ENCODE peak calls at places on chromosome 22, in six cellular contexts. U is prostate gland, A is transverse colon, O is tibial nerve, K is stomach, Y is HCT116. I is an unnamed sample.

GRCh38 chr22:45863981-45864751 is 112.8 kb downstream of the WNT7B start:
- DNase-seq in U (peak), A (peak), O (peak), K (peak), Y (peak), I (no peak)

GRCh38 chr22:44990810-44991209 is 19.0 kb downstream of the PHF21B start:
- DNase-seq in U (no peak), A (no peak), O (no peak), K (no peak), Y (no peak), I (no peak)

GRCh38 chr22:23826510-23827350 is 12.1 kb downstream of the DERL3 start:
- DNase-seq in U (no peak), A (no peak), O (no peak), K (no peak), Y (no peak), I (no peak)

GRCh38 chr22:46622081-46622521 is 1.9 kb downstream of the GRAMD4 start:
- DNase-seq in U (peak), A (no peak), O (no peak), K (no peak), Y (no peak), I (no peak)

GRCh38 chr22:38104084-38104483 is 6.4 kb downstream of the BAIAP2L2 start:
- DNase-seq in U (no peak), A (no peak), O (no peak), K (no peak), Y (peak), I (no peak)

GRCh38 chr22:46573781-46574437 is 36.5 kb upstream of the CELSR1 start:
- DNase-seq in U (no peak), A (peak), O (peak), K (no peak), Y (no peak), I (no peak)

GRCh38 chr22:46081831-46082210 is 68.5 kb upstream of the PPARA start:
- DNase-seq in U (no peak), A (peak), O (no peak), K (peak), Y (no peak), I (no peak)

GRCh38 chr22:33361581-33361980 is 303.4 kb upstream of the SYN3 start:
- DNase-seq in U (no peak), A (no peak), O (no peak), K (no peak), Y (no peak), I (no peak)

GRCh38 chr22:31099386-31099785 is 8.0 kb downstream of the SELENOM start:
- DNase-seq in U (no peak), A (no peak), O (no peak), K (no peak), Y (no peak), I (no peak)

GRCh38 chr22:23984430-23984829 is 4.5 kb downstream of the GSTT2 start:
- DNase-seq in U (no peak), A (no peak), O (no peak), K (no peak), Y (peak), I (no peak)

GRCh38 chr22:23675502-23676415 is 15.1 kb upstream of the RGL4 start:
- DNase-seq in U (no peak), A (peak), O (no peak), K (peak), Y (no peak), I (no peak)

GRCh38 chr22:29700949-29701927 is 18.6 kb upstream of the CABP7 start:
- DNase-seq in U (no peak), A (peak), O (no peak), K (no peak), Y (peak), I (no peak)

GRCh38 chr22:29306175-29306829 is at the start of gene GAS2L1:
- DNase-seq in U (peak), A (peak), O (peak), K (peak), Y (peak), I (peak)

GRCh38 chr22:20530368-20531153 is 23.2 kb downstream of the MED15 start:
- DNase-seq in U (no peak), A (peak), O (no peak), K (no peak), Y (peak), I (peak)

GRCh38 chr22:46922037-46922436 is 159.6 kb downstream of the TBC1D22A start:
- DNase-seq in U (no peak), A (no peak), O (no peak), K (no peak), Y (no peak), I (no peak)

GRCh38 chr22:45647532-45648225 is 24.0 kb upstream of the ATXN10 start:
- DNase-seq in U (no peak), A (no peak), O (no peak), K (no peak), Y (no peak), I (no peak)

GRCh38 chr22:33018232-33018864 is 39.8 kb downstream of the SYN3 start:
- DNase-seq in U (peak), A (peak), O (peak), K (peak), Y (peak), I (peak)

GRCh38 chr22:31446208-31446607 is 43.4 kb downstream of the EIF4ENIF1 start:
- DNase-seq in U (no peak), A (no peak), O (no peak), K (no peak), Y (no peak), I (no peak)

GRCh38 chr22:20464096-20464614 is 26.5 kb upstream of the SCARF2 start:
- DNase-seq in U (no peak), A (no peak), O (no peak), K (no peak), Y (no peak), I (no peak)

GRCh38 chr22:47120399-47120798 is 357.9 kb downstream of the TBC1D22A start:
- DNase-seq in U (no peak), A (no peak), O (no peak), K (no peak), Y (no peak), I (no peak)

GRCh38 chr22:30408388-30409101 is 11.7 kb downstream of the SEC14L2 start:
- DNase-seq in U (no peak), A (no peak), O (no peak), K (no peak), Y (no peak), I (no peak)

DNA sequence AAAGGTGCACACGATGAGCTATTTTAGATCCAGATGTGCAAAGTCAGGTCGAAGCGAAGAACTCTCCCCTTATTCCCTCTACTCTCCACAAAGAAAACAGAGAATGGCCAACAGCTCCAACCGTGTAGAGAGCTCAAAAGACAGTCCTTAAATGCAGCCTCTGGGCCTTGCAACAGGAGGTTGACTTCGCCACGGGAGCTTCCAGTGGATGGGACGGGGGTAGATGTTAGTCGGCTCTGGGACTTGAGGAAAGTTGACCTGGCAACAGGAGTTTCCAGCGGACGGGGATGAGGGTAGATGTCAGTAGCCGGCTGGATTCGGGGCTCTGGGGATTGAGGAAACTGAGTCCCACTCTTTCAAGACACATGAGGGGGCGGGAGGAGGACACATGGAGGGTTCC is 450.4 kb downstream of the BRD1 start:
- DNase-seq in U (no peak), A (no peak), O (no peak), K (peak), Y (no peak), I (no peak)
- TF ChIP-seq POLR2A in U (no peak), A (no peak), O (no peak), K (no peak), Y (no peak), I (no peak)

DNA sequence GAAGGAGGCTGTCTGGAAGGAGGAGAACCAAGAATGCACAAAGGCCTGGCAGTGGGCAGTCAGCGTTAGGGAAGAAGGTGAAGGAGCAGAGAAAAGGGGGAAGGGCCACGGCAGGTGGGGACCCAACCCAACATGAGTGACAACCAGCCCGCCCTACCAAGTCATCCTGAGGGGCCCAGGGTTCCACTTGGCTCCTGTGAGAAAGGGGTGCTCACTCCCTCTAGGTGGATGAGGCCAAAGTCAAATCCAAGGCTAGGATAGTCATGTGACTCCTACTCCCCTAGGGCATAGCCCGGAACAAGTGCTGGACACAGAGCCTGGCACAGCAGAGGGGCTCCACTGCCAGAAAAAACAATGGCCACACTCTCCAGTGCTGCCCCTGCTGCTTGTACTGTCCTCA is 2.2 kb upstream of the DGCR2 start:
- DNase-seq in U (no peak), A (no peak), O (no peak), K (no peak), Y (no peak), I (no peak)
- TF ChIP-seq POLR2A in U (no peak), A (no peak), O (no peak), K (no peak), Y (no peak), I (no peak)

GRCh38 chr22:39243443-39244072 is 1.2 kb downstream of the PDGFB start:
- DNase-seq in U (peak), A (no peak), O (no peak), K (no peak), Y (no peak), I (no peak)

GRCh38 chr22:39244073-39244495 is 698 bp downstream of the PDGFB start:
- DNase-seq in U (peak), A (no peak), O (no peak), K (no peak), Y (no peak), I (no peak)

GRCh38 chr22:39245130-39246039 is 603 bp upstream of the PDGFB start:
- DNase-seq in U (no peak), A (no peak), O (no peak), K (no peak), Y (no peak), I (no peak)

GRCh38 chr22:39246217-39246616 is 1.4 kb upstream of the PDGFB start:
- DNase-seq in U (no peak), A (no peak), O (no peak), K (no peak), Y (no peak), I (no peak)

GRCh38 chr22:39244496-39245129 is at the start of gene PDGFB:
- DNase-seq in U (peak), A (peak), O (peak), K (peak), Y (no peak), I (no peak)
- TF ChIP-seq POLR2A in U (peak), A (peak), O (peak), K (no peak), Y (peak), I (peak)

GRCh38 chr22:49048591-49048990 is 779.1 kb downstream of the BRD1 start:
- DNase-seq in U (no peak), A (no peak), O (no peak), K (no peak), Y (no peak), I (no peak)
- TF ChIP-seq POLR2A in U (no peak), A (no peak), O (no peak), K (no peak), Y (no peak), I (no peak)

DNA sequence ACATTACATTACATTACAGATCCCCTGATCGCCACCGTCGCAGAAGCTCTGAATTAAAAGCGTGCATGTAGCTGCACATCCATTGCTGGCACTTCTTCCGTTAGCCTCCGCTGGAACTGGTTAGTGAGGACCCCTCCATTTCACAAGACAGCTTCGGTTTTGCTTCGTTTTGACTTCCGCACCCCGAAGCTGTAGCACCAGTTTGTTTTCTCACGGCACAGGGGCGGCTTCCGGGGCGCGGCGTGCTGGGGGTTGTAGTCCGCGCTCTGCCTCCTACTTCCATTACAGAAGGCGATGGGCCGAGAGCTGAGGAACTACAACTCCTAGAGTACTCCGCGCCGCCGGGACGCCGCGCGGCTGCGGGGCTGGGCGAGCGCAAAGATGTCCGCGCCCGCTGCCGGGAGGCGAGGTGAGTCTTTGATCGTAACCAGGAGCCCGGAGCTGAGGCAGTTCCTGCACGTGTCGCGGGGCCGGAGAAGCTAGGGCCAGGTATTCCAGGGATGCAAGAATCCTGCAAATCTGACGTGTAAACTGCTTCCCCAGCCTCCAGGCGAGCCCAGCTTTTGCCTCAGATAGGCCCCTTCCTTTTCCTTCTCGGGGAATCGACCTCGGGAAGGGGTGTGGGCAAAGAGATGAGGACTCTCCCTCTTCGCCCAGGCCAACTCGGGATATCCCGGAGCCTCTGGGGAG is at the start of gene PEX26:
- DNase-seq in U (peak), A (peak), O (peak), K (peak), Y (peak), I (peak)
- TF ChIP-seq POLR2A in U (peak), A (peak), O (peak), K (no peak), Y (no peak), I (peak)

GRCh38 chr22:43955040-43955882 is at the start of gene SAMM50:
- DNase-seq in U (peak), A (peak), O (peak), K (peak), Y (peak), I (peak)
- TF ChIP-seq POLR2A in U (peak), A (peak), O (peak), K (no peak), Y (peak), I (peak)

GRCh38 chr22:36506637-36507517 is at the start of gene FOXRED2:
- DNase-seq in U (peak), A (peak), O (peak), K (peak), Y (no peak), I (peak)
- TF ChIP-seq POLR2A in U (peak), A (peak), O (peak), K (no peak), Y (peak), I (peak)

DNA sequence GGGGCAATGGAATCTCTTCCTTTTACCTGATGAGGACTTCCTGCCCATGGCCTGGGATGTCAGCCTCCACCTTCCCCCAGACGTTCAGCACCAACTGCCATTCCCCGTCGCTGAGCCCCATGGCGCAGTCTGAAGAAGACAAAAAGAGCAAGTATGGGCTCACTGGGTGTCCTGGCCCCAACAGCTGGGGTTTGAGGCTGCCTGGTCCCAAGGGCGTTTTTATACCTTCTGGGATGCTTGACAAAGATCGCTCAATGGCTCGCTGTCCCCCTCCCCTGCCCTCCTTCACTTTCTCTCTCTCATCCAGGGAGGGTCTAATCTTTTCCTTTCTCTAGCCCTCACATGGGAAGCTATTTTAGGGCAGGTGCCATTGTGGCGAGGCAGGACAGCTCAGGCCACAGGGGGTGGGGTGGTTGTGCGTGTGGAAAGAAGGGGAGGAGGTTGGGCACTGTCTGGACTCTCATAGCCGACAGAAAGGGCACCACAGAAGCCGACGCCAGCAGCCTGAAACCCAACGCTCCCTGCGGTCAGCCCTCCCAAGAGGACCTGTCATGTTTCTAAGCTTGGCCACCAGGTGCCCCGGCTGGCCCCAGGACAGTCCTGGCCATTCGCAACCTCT is at the start of gene MB:
- DNase-seq in U (no peak), A (no peak), O (no peak), K (no peak), Y (no peak), I (no peak)
- TF ChIP-seq POLR2A in U (no peak), A (no peak), O (no peak), K (no peak), Y (no peak), I (no peak)

GRCh38 chr22:42714768-42715430 is 5.8 kb downstream of the A4GALT start:
- DNase-seq in U (no peak), A (no peak), O (no peak), K (no peak), Y (no peak), I (no peak)
- TF ChIP-seq POLR2A in U (no peak), A (no peak), O (no peak), K (no peak), Y (no peak), I (no peak)

DNA sequence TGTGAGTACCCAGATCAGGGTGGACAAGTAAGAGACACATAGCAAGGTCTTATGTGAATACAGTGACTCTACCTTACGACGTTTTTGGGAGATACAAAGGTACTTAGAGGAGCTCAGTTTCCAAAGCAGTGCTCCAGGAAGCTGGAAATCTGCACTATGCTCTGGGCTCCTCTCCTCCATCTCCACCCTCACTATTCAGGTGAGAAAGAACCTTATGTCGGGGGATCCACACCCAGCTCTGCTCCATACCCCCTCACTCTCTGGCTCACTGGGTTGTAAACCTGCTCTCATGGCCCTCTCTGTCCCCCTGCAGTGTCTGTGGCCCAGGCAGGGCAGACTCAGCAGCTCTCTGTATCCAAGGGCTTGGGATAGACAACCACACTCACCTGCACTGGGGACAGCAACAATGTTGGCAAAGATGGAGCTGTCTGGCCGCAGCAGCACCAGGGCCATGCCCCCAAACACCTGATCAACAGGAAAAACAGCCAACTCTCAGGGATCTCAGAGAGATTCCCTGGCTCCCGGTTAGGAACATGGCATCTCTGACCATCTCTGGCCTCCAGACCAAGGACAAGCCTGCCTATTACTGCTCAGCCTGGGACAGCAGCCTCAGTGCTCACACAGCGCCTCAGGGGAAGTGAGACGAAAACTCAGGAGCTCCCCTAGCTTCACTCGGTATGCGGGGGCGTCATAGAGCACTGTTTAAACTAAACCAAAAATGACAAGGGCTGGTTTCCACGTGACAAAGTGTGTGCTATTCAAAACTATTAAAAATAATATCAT is 60.9 kb upstream of the TOP3B start:
- DNase-seq in U (no peak), A (no peak), O (no peak), K (no peak), Y (no peak), I (no peak)
- TF ChIP-seq POLR2A in U (no peak), A (no peak), O (no peak), K (no peak), Y (no peak), I (no peak)

I was measured in H54.